ENCODE peak calls at places on chromosomes 16 and 17, in five cellular contexts. O is fibroblast of lung, I is mammary epithelial cell, M is SK-N-SH, X is neuronal stem cell. Q is an unnamed sample.

GRCh38 chr16:67396159-67396774 is 3.0 kb upstream of the TPPP3 start:
- DNase-seq in O (peak; percentile 79), I (peak; percentile 90), M (peak; percentile 87), X (peak; percentile 91), Q (peak; percentile 94)

GRCh38 chr16:55364811-55365210 is 40.8 kb downstream of the IRX6 start:
- DNase-seq in O (no peak), I (no peak), M (no peak), X (no peak), Q (no peak)

GRCh38 chr17:31111183-31111582 is 16.4 kb downstream of the NF1 start:
- DNase-seq in O (no peak), I (no peak), M (no peak), X (no peak), Q (no peak)

GRCh38 chr17:76219670-76220383 is 20.5 kb downstream of the RNF157 start:
- DNase-seq in O (no peak), I (no peak), M (no peak), X (no peak), Q (no peak)

GRCh38 chr16:8621221-8621571 is 302 bp upstream of the METTL22 start:
- DNase-seq in O (no peak), I (no peak), M (no peak), X (no peak), Q (no peak)

GRCh38 chr16:48014349-48015135 is 141.3 kb downstream of the ABCC12 start:
- DNase-seq in O (no peak), I (peak; percentile 98), M (no peak), X (peak; percentile 21), Q (peak; percentile 69)

GRCh38 chr17:8692916-8693315 is 51.7 kb downstream of the CCDC42 start:
- DNase-seq in O (no peak), I (no peak), M (no peak), X (no peak), Q (no peak)

GRCh38 chr17:32903774-32904673 is 23.9 kb upstream of the TMEM98 start:
- DNase-seq in O (no peak), I (no peak), M (no peak), X (no peak), Q (no peak)

GRCh38 chr16:7330709-7331108 is 1.9 kb upstream of the RBFOX1 start:
- DNase-seq in O (no peak), I (no peak), M (no peak), X (no peak), Q (no peak)

GRCh38 chr16:49055824-49056545 is 225.7 kb downstream of the CBLN1 start:
- DNase-seq in O (no peak), I (no peak), M (no peak), X (no peak), Q (peak; percentile 64)

GRCh38 chr17:66272699-66273390 is 29.6 kb upstream of the PRKCA start:
- DNase-seq in O (peak; percentile 70), I (peak; percentile 77), M (no peak), X (no peak), Q (no peak)

GRCh38 chr17:44898768-44899073 is 524 bp downstream of the EFTUD2 start:
- DNase-seq in O (no peak), I (no peak), M (no peak), X (no peak), Q (no peak)

GRCh38 chr17:40931311-40931710 is 6.1 kb downstream of the KRT23 start:
- DNase-seq in O (no peak), I (no peak), M (no peak), X (no peak), Q (no peak)

GRCh38 chr16:67101301-67101675 is 8.5 kb upstream of the PHAF1 start:
- DNase-seq in O (no peak), I (no peak), M (no peak), X (no peak), Q (no peak)

GRCh38 chr17:20206591-20206990 is 197.4 kb downstream of the SPECC1 start:
- DNase-seq in O (peak; percentile 85), I (peak; percentile 75), M (no peak), X (no peak), Q (no peak)

GRCh38 chr17:1989135-1989534 is 36.0 kb downstream of the RTN4RL1 start:
- DNase-seq in O (peak; percentile 89), I (peak; percentile 94), M (no peak), X (no peak), Q (no peak)

GRCh38 chr17:63523256-63523869 is at the start of gene KCNH6:
- DNase-seq in O (no peak), I (no peak), M (peak; percentile 75), X (no peak), Q (no peak)

GRCh38 chr16:57600048-57600835 is 28.2 kb upstream of the ADGRG1 start:
- DNase-seq in O (peak; percentile 45), I (peak; percentile 45), M (peak; percentile 67), X (peak; percentile 52), Q (peak; percentile 94)

GRCh38 chr17:81999975-82000802 is 22.5 kb downstream of the CENPX start:
- DNase-seq in O (no peak), I (no peak), M (no peak), X (no peak), Q (no peak)

GRCh38 chr17:19271751-19272357 is 34.7 kb downstream of the EPN2 start:
- DNase-seq in O (peak; percentile 32), I (no peak), M (no peak), X (no peak), Q (no peak)

GRCh38 chr17:8226536-8227237 is 16.3 kb upstream of the AURKB start:
- DNase-seq in O (peak; percentile 96), I (peak; percentile 89), M (peak; percentile 65), X (peak; percentile 95), Q (peak; percentile 97)

GRCh38 chr17:42456223-42457106 is 2.2 kb upstream of the ATP6V0A1 start:
- DNase-seq in O (peak; percentile 91), I (peak; percentile 68), M (no peak), X (no peak), Q (no peak)

GRCh38 chr16:60107920-60108319 is 1373.8 kb upstream of the GOT2 start:
- DNase-seq in O (no peak), I (no peak), M (no peak), X (no peak), Q (no peak)

GRCh38 chr17:10447035-10447931 is 22.1 kb downstream of the MYH4 start:
- DNase-seq in O (no peak), I (no peak), M (no peak), X (no peak), Q (no peak)

GRCh38 chr16:391885-392335 is 5.1 kb upstream of the NME4 start:
- DNase-seq in O (peak; percentile 83), I (peak; percentile 83), M (peak; percentile 82), X (no peak), Q (peak; percentile 96)

GRCh38 chr16:87336850-87337240 is 19.7 kb upstream of the C16orf95 start:
- DNase-seq in O (no peak), I (no peak), M (no peak), X (no peak), Q (no peak)

GRCh38 chr16:10013364-10013763 is 168.9 kb downstream of the GRIN2A start:
- DNase-seq in O (no peak), I (no peak), M (no peak), X (no peak), Q (no peak)

GRCh38 chr16:85172465-85173071 is 60.3 kb upstream of the CIBAR2 start:
- DNase-seq in O (peak; percentile 49), I (no peak), M (peak; percentile 83), X (no peak), Q (peak; percentile 86)

GRCh38 chr16:68907297-68907999 is 64.1 kb downstream of the TANGO6 start:
- DNase-seq in O (no peak), I (no peak), M (no peak), X (no peak), Q (no peak)

GRCh38 chr16:27273670-27274522 is 5.3 kb upstream of the NSMCE1 start:
- DNase-seq in O (no peak), I (no peak), M (no peak), X (no peak), Q (peak; percentile 26)

GRCh38 chr17:78852709-78853111 is 12.1 kb upstream of the USP36 start:
- DNase-seq in O (peak; percentile 81), I (no peak), M (no peak), X (no peak), Q (peak; percentile 78)

GRCh38 chr16:66442502-66443268 is 15.6 kb downstream of the BEAN1 start:
- DNase-seq in O (no peak), I (no peak), M (no peak), X (no peak), Q (peak; percentile 22)

DNA sequence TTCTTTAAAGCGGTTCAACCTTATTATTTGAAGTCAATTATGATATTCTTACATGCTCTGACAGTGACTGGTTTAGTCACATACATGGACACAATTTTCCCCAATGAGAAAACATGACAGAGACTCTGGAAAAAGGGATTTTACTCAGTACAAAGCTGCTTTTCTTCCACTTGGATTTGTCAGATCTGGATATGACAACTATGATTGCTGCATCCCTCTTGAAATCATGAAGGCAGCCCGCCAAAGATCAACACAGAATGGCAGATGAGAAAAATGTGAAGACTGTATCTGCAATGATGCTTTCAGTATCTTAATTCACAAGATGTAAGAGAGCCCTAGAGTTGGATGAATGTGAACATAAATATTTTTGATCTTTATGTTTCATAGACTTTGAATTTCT is 439.6 kb downstream of the CDH8 start:
- DNase-seq in O (no peak), I (no peak), M (no peak), X (no peak), Q (no peak)
- H3K9me3 ChIP-seq in O (no peaks in the 10 kb centered on the region), I (no peaks in the 10 kb centered on the region), M (no peaks in the 10 kb centered on the region), X (no peaks in the 10 kb centered on the region), Q (peaks cover 28% of the 10 kb centered on the region)

GRCh38 chr16:63447121-63447520 is 1410.9 kb upstream of the CDH8 start:
- DNase-seq in O (no peak), I (no peak), M (no peak), X (peak; percentile 9), Q (no peak)
- H3K27ac ChIP-seq in O (no peak overlapping the region), I (no peak overlapping the region), M (no peak overlapping the region), X (no peak overlapping the region), Q (no peak overlapping the region)

DNA sequence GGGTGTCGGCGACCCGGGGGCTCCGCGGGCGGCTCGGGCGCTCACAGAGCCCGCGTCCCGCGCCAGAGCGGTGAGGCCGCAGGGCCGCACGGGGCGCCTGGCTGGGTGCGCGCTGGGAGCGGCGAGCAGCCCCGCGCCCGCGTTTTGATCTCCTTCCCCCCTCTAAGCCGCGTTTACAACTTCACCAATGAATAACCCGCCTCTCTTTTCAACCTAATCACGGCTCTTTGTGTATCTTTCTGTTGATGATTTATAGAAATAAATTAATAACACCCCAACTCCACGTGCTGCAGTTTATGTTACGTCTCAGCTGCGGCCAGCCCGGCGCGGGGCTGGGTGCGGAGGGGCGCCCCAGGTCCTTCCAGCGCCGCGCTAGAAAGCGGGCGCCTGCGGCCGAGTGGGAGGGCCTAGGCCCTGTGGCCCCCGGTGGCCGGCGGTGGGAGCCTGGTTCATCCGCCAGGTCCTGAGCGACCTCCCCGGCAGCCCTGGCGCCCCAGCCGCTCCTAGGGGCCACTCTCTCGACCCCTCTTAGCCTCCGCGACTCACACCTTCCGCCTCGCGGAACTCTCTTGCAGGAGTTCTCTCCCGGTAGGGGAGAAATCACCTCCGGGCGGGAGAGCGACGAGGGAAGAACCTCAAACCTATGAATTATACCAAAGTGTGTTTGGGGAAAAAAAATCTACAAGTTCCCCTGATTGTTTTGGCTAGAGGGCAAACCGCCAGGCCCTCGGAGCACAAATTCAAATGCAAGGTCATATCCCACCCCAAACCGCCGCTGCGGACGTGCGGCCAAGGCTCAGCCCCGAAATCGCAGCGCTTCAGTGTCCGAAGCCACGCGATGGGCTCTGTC is 1.9 kb downstream of the HNF1B start:
- DNase-seq in O (no peak), I (no peak), M (peak; percentile 47), X (peak; percentile 29), Q (peak; percentile 84)
- H3K9ac ChIP-seq in O (no peak overlapping the region), I (no peak overlapping the region), M (no peak overlapping the region), X (no peak overlapping the region), Q (peak overlapping the region; percentile 66)

DNA sequence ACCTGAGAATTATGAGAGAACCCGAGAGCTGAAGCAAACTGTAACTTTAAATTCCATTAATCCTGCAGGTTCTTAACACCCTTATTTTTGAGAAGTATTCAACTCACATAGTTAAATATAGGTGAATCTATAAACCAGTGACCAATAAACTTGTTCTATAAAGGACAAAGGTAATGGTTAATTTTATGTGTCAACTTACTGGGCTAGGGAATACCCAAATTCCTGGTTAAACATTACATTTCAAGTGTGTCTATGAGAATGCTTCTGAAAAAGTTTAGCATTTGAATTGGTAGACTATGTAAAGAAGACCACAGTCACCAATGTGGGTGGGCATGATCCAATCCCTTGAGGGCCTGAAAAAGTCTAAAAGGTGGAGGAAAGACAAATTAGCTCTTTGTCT is 99.1 kb downstream of the KCNJ2 start:
- DNase-seq in O (no peak), I (no peak), M (no peak), X (no peak), Q (no peak)
- H3K9me3 ChIP-seq in O (no peaks in the 10 kb centered on the region), I (no peaks in the 10 kb centered on the region), M (no peaks in the 10 kb centered on the region), X (no peaks in the 10 kb centered on the region), Q (peaks cover 12% of the 10 kb centered on the region)

Q was measured in endodermal cell.